ENCODE peak calls at places on chromosomes 3 and 15, in four cellular contexts. B is stimulated activated CD4-positive, alpha-beta T cell treated with anti-CD3 and anti-CD28 coated beads, Interleukin-12 subunit alpha, Interleukin-12 subunit beta, amount 100 ng/mL, for 4 hours; C is activated CD8-positive, alpha-beta memory T cell treated with anti-CD3 and anti-CD28 coated beads, Interleukin-2, amount 50 U/mL, for 4 hours; X is activated T-cell treated with anti-CD3 and anti-CD28 coated beads, Interleukin-2, amount 50 U/mL, for 1 hour. M is an unnamed sample.

GRCh38 chr15:67133738-67134576 is 68.6 kb downstream of the SMAD3 start:
- DNase-seq in X (peak), B (peak), C (peak), M (peak)

GRCh38 chr3:153768559-153769469 is 352.4 kb upstream of the ARHGEF26 start:
- DNase-seq in C (peak), B (peak), X (peak), M (peak)

GRCh38 chr3:31448035-31448881 is 84.5 kb upstream of the STT3B start:
- DNase-seq in C (no peak), X (no peak), B (no peak), M (peak)

GRCh38 chr3:111156506-111156905 is 84.9 kb downstream of the NECTIN3 start:
- DNase-seq in X (no peak), C (no peak), B (no peak), M (no peak)

GRCh38 chr15:80849308-80849707 is 70.1 kb downstream of the CEMIP start:
- DNase-seq in C (no peak), B (no peak), X (no peak), M (no peak)

GRCh38 chr3:69458798-69459197 is 72.9 kb upstream of the FRMD4B start:
- DNase-seq in X (no peak), B (no peak), C (no peak), M (no peak)

GRCh38 chr3:123733805-123734526 is 149.1 kb upstream of the HACD2 start:
- DNase-seq in C (no peak), B (no peak), X (no peak), M (no peak)

GRCh38 chr3:122911901-122912300 is 115.7 kb downstream of the SEMA5B start:
- DNase-seq in B (no peak), C (no peak), X (no peak), M (no peak)

GRCh38 chr3:191220908-191221307 is 21.9 kb downstream of the OSTN start:
- DNase-seq in X (no peak), C (no peak), B (no peak), M (no peak)

GRCh38 chr3:46990573-46991374 is 11.3 kb downstream of the NBEAL2 start:
- DNase-seq in B (no peak), C (no peak), X (no peak), M (no peak)

GRCh38 chr15:101121511-101122090 is 130.2 kb downstream of the CHSY1 start:
- DNase-seq in B (peak), C (peak), X (peak), M (no peak)

GRCh38 chr3:120645083-120645800 is 36.8 kb downstream of the HGD start:
- DNase-seq in B (no peak), X (no peak), C (no peak), M (no peak)

GRCh38 chr15:50718700-50719125 is 32.1 kb upstream of the TRPM7 start:
- DNase-seq in B (no peak), C (no peak), X (no peak), M (no peak)

GRCh38 chr3:112132975-112133448 is at the start of gene GCSAM:
- DNase-seq in X (peak), B (peak), C (peak), M (peak)

GRCh38 chr3:123997543-123997942 is 5.6 kb upstream of the ROPN1 start:
- DNase-seq in C (no peak), B (no peak), X (no peak), M (no peak)

GRCh38 chr15:82952156-82953081 is at the start of gene HOMER2:
- DNase-seq in C (peak), B (peak), X (peak), M (no peak)

GRCh38 chr3:126340081-126340511 is 17.1 kb downstream of the KLF15 start:
- DNase-seq in B (no peak), X (peak), C (no peak), M (peak)

GRCh38 chr3:129888739-129889138 is 4.8 kb downstream of the TMCC1 start:
- DNase-seq in C (no peak), X (no peak), B (no peak), M (no peak)

GRCh38 chr3:182005683-182006082 is 294.0 kb downstream of the SOX2 start:
- DNase-seq in B (no peak), X (no peak), C (no peak), M (no peak)

GRCh38 chr3:175193815-175194518 is 334.8 kb downstream of the NAALADL2 start:
- DNase-seq in C (no peak), B (no peak), X (no peak), M (no peak)

GRCh38 chr3:24120434-24120833 is 175.3 kb downstream of the NR1D2 start:
- DNase-seq in B (no peak), X (no peak), C (no peak), M (no peak)

GRCh38 chr3:104952587-104952986 is 414.1 kb upstream of the ALCAM start:
- DNase-seq in X (no peak), B (no peak), C (no peak), M (no peak)

GRCh38 chr3:37708789-37709188 is 152.9 kb upstream of the CTDSPL start:
- DNase-seq in C (no peak), X (no peak), B (no peak), M (no peak)

GRCh38 chr3:61200255-61200654 is 51.0 kb downstream of the FHIT start:
- DNase-seq in X (no peak), B (no peak), C (no peak), M (no peak)

GRCh38 chr15:77487479-77487861 is 66.8 kb downstream of the HMG20A start:
- DNase-seq in X (no peak), B (no peak), C (no peak), M (no peak)

GRCh38 chr3:141255864-141256263 is 24.2 kb downstream of the PXYLP1 start:
- DNase-seq in B (no peak), X (no peak), C (no peak), M (no peak)

GRCh38 chr15:33964665-33965040 is 3.6 kb upstream of the CHRM5 start:
- DNase-seq in X (no peak), C (no peak), B (no peak), M (no peak)

GRCh38 chr3:7015683-7016440 is 154.9 kb downstream of the GRM7 start:
- DNase-seq in B (no peak), C (no peak), X (no peak), M (no peak)

GRCh38 chr3:196624907-196625306 is 14.6 kb upstream of the NRROS start:
- DNase-seq in X (no peak), C (no peak), B (no peak), M (no peak)

GRCh38 chr3:184081116-184081830 is 15.6 kb upstream of the HTR3E start:
- DNase-seq in B (no peak), C (no peak), X (no peak), M (no peak)

GRCh38 chr3:25176999-25177398 is 251.1 kb upstream of the RARB start:
- DNase-seq in X (no peak), B (no peak), C (no peak), M (no peak)

GRCh38 chr15:79769081-79769481 is 127.7 kb downstream of the MTHFS start:
- DNase-seq in B (no peak), C (no peak), X (no peak), M (no peak)

GRCh38 chr3:76500746-76501275 is 539.1 kb upstream of the ROBO2 start:
- DNase-seq in B (no peak), C (no peak), X (no peak), M (no peak)

GRCh38 chr3:34346656-34347055 is 548.2 kb downstream of the PDCD6IP start:
- DNase-seq in X (no peak), B (no peak), C (no peak), M (no peak)

GRCh38 chr3:50459792-50460191 is 43.6 kb downstream of the CACNA2D2 start:
- DNase-seq in B (no peak), X (no peak), C (no peak), M (no peak)

GRCh38 chr3:185330238-185330637 is 32.7 kb upstream of the MAP3K13 start:
- DNase-seq in B (no peak), C (no peak), X (no peak), M (no peak)

M was measured in activated effector memory CD4-positive, alpha-beta T cell treated with anti-CD3 and anti-CD28 coated beads, Interleukin-2, amount 50 U/mL, for 16 hours.